ENCODE peak calls at places on chromosomes 6 and 20, in nine cellular contexts. One of them, this sample, is unnamed.
A peak's percentile ranks its signal among the peaks of the same experiment; 100 is the strongest.

GRCh38 chr6:137102050-137102848 is 57.5 kb upstream of the IL20RA start:
- DNase-seq in choroid plexus epithelial cell: no peak
- DNase-seq in NT2/D1: no peak
- DNase-seq in endothelial cell of umbilical vein: no peak
- DNase-seq in CD8-positive, alpha-beta T cell: no peak
- DNase-seq in AG10803: no peak
- DNase-seq in left ventricle myocardium inferior: no peak
- DNase-seq in BE2C: no peak
- DNase-seq in SK-N-MC: no peak
- DNase-seq in this sample: no peak

GRCh38 chr6:79313254-79313653 is 78.8 kb upstream of the HMGN3 start:
- DNase-seq in NT2/D1: no peak
- DNase-seq in SK-N-MC: no peak
- DNase-seq in endothelial cell of umbilical vein: no peak
- DNase-seq in BE2C: no peak
- DNase-seq in AG10803: no peak
- DNase-seq in choroid plexus epithelial cell: no peak
- DNase-seq in left ventricle myocardium inferior: no peak
- DNase-seq in CD8-positive, alpha-beta T cell: no peak
- DNase-seq in this sample: no peak

GRCh38 chr20:41714030-41714429 is 95.9 kb upstream of the CHD6 start:
- DNase-seq in NT2/D1: no peak
- DNase-seq in AG10803: no peak
- DNase-seq in left ventricle myocardium inferior: no peak
- DNase-seq in SK-N-MC: no peak
- DNase-seq in BE2C: no peak
- DNase-seq in choroid plexus epithelial cell: no peak
- DNase-seq in endothelial cell of umbilical vein: no peak
- DNase-seq in CD8-positive, alpha-beta T cell: no peak
- DNase-seq in this sample: no peak

GRCh38 chr6:130872250-130873095 is 45.3 kb downstream of the SMLR1 start:
- DNase-seq in endothelial cell of umbilical vein: peak; percentile 51
- DNase-seq in SK-N-MC: peak; percentile 52
- DNase-seq in BE2C: peak; percentile 66
- DNase-seq in left ventricle myocardium inferior: peak; percentile 64
- DNase-seq in NT2/D1: peak; percentile 39
- DNase-seq in AG10803: peak; percentile 47
- DNase-seq in choroid plexus epithelial cell: peak; percentile 69
- DNase-seq in CD8-positive, alpha-beta T cell: peak; percentile 58
- DNase-seq in this sample: peak; percentile 56

GRCh38 chr20:62702886-62703852 is 5.5 kb upstream of the NTSR1 start:
- DNase-seq in NT2/D1: no peak
- DNase-seq in left ventricle myocardium inferior: no peak
- DNase-seq in CD8-positive, alpha-beta T cell: no peak
- DNase-seq in AG10803: peak; percentile 82
- DNase-seq in choroid plexus epithelial cell: peak; percentile 80
- DNase-seq in SK-N-MC: no peak
- DNase-seq in BE2C: peak; percentile 73
- DNase-seq in endothelial cell of umbilical vein: peak; percentile 92
- DNase-seq in this sample: peak; percentile 85

GRCh38 chr20:40232288-40232687 is 456.7 kb downstream of the MAFB start:
- DNase-seq in BE2C: no peak
- DNase-seq in AG10803: peak; percentile 22
- DNase-seq in endothelial cell of umbilical vein: no peak
- DNase-seq in NT2/D1: no peak
- DNase-seq in SK-N-MC: peak; percentile 99
- DNase-seq in left ventricle myocardium inferior: no peak
- DNase-seq in choroid plexus epithelial cell: peak; percentile 19
- DNase-seq in CD8-positive, alpha-beta T cell: no peak
- DNase-seq in this sample: no peak

GRCh38 chr6:170249817-170250216 is 41.1 kb downstream of the DLL1 start:
- DNase-seq in AG10803: no peak
- DNase-seq in BE2C: no peak
- DNase-seq in NT2/D1: no peak
- DNase-seq in left ventricle myocardium inferior: no peak
- DNase-seq in choroid plexus epithelial cell: no peak
- DNase-seq in SK-N-MC: no peak
- DNase-seq in CD8-positive, alpha-beta T cell: no peak
- DNase-seq in endothelial cell of umbilical vein: no peak
- DNase-seq in this sample: no peak

GRCh38 chr6:18062733-18063132 is 59.7 kb downstream of the NHLRC1 start:
- DNase-seq in endothelial cell of umbilical vein: no peak
- DNase-seq in left ventricle myocardium inferior: no peak
- DNase-seq in NT2/D1: no peak
- DNase-seq in BE2C: no peak
- DNase-seq in choroid plexus epithelial cell: no peak
- DNase-seq in SK-N-MC: no peak
- DNase-seq in CD8-positive, alpha-beta T cell: no peak
- DNase-seq in AG10803: no peak
- DNase-seq in this sample: no peak

GRCh38 chr20:62049342-62050165 is 16.1 kb downstream of the TAF4 start:
- DNase-seq in SK-N-MC: no peak
- DNase-seq in choroid plexus epithelial cell: no peak
- DNase-seq in endothelial cell of umbilical vein: no peak
- DNase-seq in BE2C: no peak
- DNase-seq in left ventricle myocardium inferior: no peak
- DNase-seq in CD8-positive, alpha-beta T cell: no peak
- DNase-seq in NT2/D1: no peak
- DNase-seq in AG10803: no peak
- DNase-seq in this sample: no peak

GRCh38 chr6:437042-437402 is 45.5 kb downstream of the IRF4 start:
- DNase-seq in AG10803: no peak
- DNase-seq in choroid plexus epithelial cell: peak; percentile 29
- DNase-seq in left ventricle myocardium inferior: no peak
- DNase-seq in NT2/D1: no peak
- DNase-seq in CD8-positive, alpha-beta T cell: no peak
- DNase-seq in endothelial cell of umbilical vein: no peak
- DNase-seq in BE2C: no peak
- DNase-seq in SK-N-MC: no peak
- DNase-seq in this sample: peak; percentile 39

GRCh38 chr20:23147964-23148720 is 62.0 kb upstream of the CD93 start:
- DNase-seq in left ventricle myocardium inferior: no peak
- DNase-seq in endothelial cell of umbilical vein: peak; percentile 84
- DNase-seq in BE2C: no peak
- DNase-seq in AG10803: peak; percentile 88
- DNase-seq in choroid plexus epithelial cell: peak; percentile 54
- DNase-seq in SK-N-MC: no peak
- DNase-seq in CD8-positive, alpha-beta T cell: no peak
- DNase-seq in NT2/D1: no peak
- DNase-seq in this sample: peak; percentile 73

GRCh38 chr6:148530394-148530923 is 187.8 kb downstream of the SASH1 start:
- DNase-seq in SK-N-MC: no peak
- DNase-seq in left ventricle myocardium inferior: no peak
- DNase-seq in choroid plexus epithelial cell: peak; percentile 84
- DNase-seq in NT2/D1: peak; percentile 13
- DNase-seq in BE2C: no peak
- DNase-seq in AG10803: peak; percentile 96
- DNase-seq in endothelial cell of umbilical vein: peak; percentile 87
- DNase-seq in CD8-positive, alpha-beta T cell: no peak
- DNase-seq in this sample: peak; percentile 92

GRCh38 chr20:59004763-59005522 is 2.1 kb downstream of the CTSZ start:
- DNase-seq in CD8-positive, alpha-beta T cell: no peak
- DNase-seq in endothelial cell of umbilical vein: peak; percentile 63
- DNase-seq in NT2/D1: no peak
- DNase-seq in left ventricle myocardium inferior: peak; percentile 61
- DNase-seq in AG10803: no peak
- DNase-seq in SK-N-MC: no peak
- DNase-seq in choroid plexus epithelial cell: no peak
- DNase-seq in BE2C: no peak
- DNase-seq in this sample: no peak
- H3K4me3 ChIP-seq in CD8-positive, alpha-beta T cell: peak overlapping the region; percentile 31
- H3K4me3 ChIP-seq in endothelial cell of umbilical vein: peak overlapping the region; percentile 68
- H3K4me3 ChIP-seq in NT2/D1: no peak overlapping the region
- H3K4me3 ChIP-seq in left ventricle myocardium inferior: peak overlapping the region; percentile 96
- H3K4me3 ChIP-seq in AG10803: peak overlapping the region; percentile 85
- H3K4me3 ChIP-seq in SK-N-MC: no peak overlapping the region
- H3K4me3 ChIP-seq in choroid plexus epithelial cell: no peak overlapping the region
- H3K4me3 ChIP-seq in BE2C: no peak overlapping the region
- H3K4me3 ChIP-seq in this sample: no peak overlapping the region

GRCh38 chr6:166950443-166950821 is 5.9 kb downstream of the RNASET2 start:
- DNase-seq in CD8-positive, alpha-beta T cell: no peak
- DNase-seq in NT2/D1: no peak
- DNase-seq in choroid plexus epithelial cell: no peak
- DNase-seq in SK-N-MC: no peak
- DNase-seq in endothelial cell of umbilical vein: no peak
- DNase-seq in BE2C: no peak
- DNase-seq in AG10803: no peak
- DNase-seq in left ventricle myocardium inferior: no peak
- DNase-seq in this sample: no peak
- H3K4me3 ChIP-seq in CD8-positive, alpha-beta T cell: no peak overlapping the region
- H3K4me3 ChIP-seq in NT2/D1: no peak overlapping the region
- H3K4me3 ChIP-seq in choroid plexus epithelial cell: no peak overlapping the region
- H3K4me3 ChIP-seq in SK-N-MC: no peak overlapping the region
- H3K4me3 ChIP-seq in endothelial cell of umbilical vein: no peak overlapping the region
- H3K4me3 ChIP-seq in BE2C: no peak overlapping the region
- H3K4me3 ChIP-seq in AG10803: no peak overlapping the region
- H3K4me3 ChIP-seq in left ventricle myocardium inferior: peak overlapping the region; percentile 56
- H3K4me3 ChIP-seq in this sample: no peak overlapping the region

GRCh38 chr6:41638801-41639555 is 710 bp downstream of the MDFI start:
- DNase-seq in CD8-positive, alpha-beta T cell: no peak
- DNase-seq in left ventricle myocardium inferior: no peak
- DNase-seq in endothelial cell of umbilical vein: peak; percentile 20
- DNase-seq in BE2C: no peak
- DNase-seq in AG10803: no peak
- DNase-seq in choroid plexus epithelial cell: peak; percentile 84
- DNase-seq in SK-N-MC: no peak
- DNase-seq in NT2/D1: no peak
- DNase-seq in this sample: peak; percentile 41
- H3K4me3 ChIP-seq in CD8-positive, alpha-beta T cell: peak overlapping the region; percentile 19
- H3K4me3 ChIP-seq in left ventricle myocardium inferior: peak overlapping the region; percentile 65
- H3K4me3 ChIP-seq in endothelial cell of umbilical vein: peak overlapping the region; percentile 66
- H3K4me3 ChIP-seq in BE2C: peak overlapping the region; percentile 60
- H3K4me3 ChIP-seq in AG10803: no peak overlapping the region
- H3K4me3 ChIP-seq in choroid plexus epithelial cell: peak overlapping the region; percentile 77
- H3K4me3 ChIP-seq in SK-N-MC: peak overlapping the region; percentile 92
- H3K4me3 ChIP-seq in NT2/D1: peak overlapping the region; percentile 80
- H3K4me3 ChIP-seq in this sample: peak overlapping the region; percentile 68

GRCh38 chr6:121439456-121440250 is 4.2 kb downstream of the GJA1 start:
- DNase-seq in choroid plexus epithelial cell: no peak
- DNase-seq in CD8-positive, alpha-beta T cell: no peak
- DNase-seq in endothelial cell of umbilical vein: peak; percentile 52
- DNase-seq in SK-N-MC: no peak
- DNase-seq in BE2C: no peak
- DNase-seq in NT2/D1: no peak
- DNase-seq in AG10803: no peak
- DNase-seq in left ventricle myocardium inferior: no peak
- DNase-seq in this sample: no peak

GRCh38 chr6:121437861-121438651 is 2.6 kb downstream of the GJA1 start:
- DNase-seq in SK-N-MC: no peak
- DNase-seq in AG10803: peak; percentile 42
- DNase-seq in endothelial cell of umbilical vein: peak; percentile 74
- DNase-seq in left ventricle myocardium inferior: peak; percentile 28
- DNase-seq in choroid plexus epithelial cell: peak; percentile 63
- DNase-seq in BE2C: no peak
- DNase-seq in CD8-positive, alpha-beta T cell: no peak
- DNase-seq in NT2/D1: peak; percentile 72
- DNase-seq in this sample: peak; percentile 60

GRCh38 chr6:121442591-121442990 is 7.1 kb downstream of the GJA1 start:
- DNase-seq in choroid plexus epithelial cell: no peak
- DNase-seq in left ventricle myocardium inferior: no peak
- DNase-seq in SK-N-MC: no peak
- DNase-seq in BE2C: no peak
- DNase-seq in NT2/D1: no peak
- DNase-seq in CD8-positive, alpha-beta T cell: no peak
- DNase-seq in AG10803: no peak
- DNase-seq in endothelial cell of umbilical vein: peak; percentile 51
- DNase-seq in this sample: no peak

GRCh38 chr6:121443953-121444590 is 8.6 kb downstream of the GJA1 start:
- DNase-seq in left ventricle myocardium inferior: no peak
- DNase-seq in choroid plexus epithelial cell: no peak
- DNase-seq in AG10803: peak; percentile 17
- DNase-seq in BE2C: no peak
- DNase-seq in SK-N-MC: no peak
- DNase-seq in endothelial cell of umbilical vein: peak; percentile 70
- DNase-seq in CD8-positive, alpha-beta T cell: no peak
- DNase-seq in NT2/D1: no peak
- DNase-seq in this sample: peak; percentile 41

DNA sequence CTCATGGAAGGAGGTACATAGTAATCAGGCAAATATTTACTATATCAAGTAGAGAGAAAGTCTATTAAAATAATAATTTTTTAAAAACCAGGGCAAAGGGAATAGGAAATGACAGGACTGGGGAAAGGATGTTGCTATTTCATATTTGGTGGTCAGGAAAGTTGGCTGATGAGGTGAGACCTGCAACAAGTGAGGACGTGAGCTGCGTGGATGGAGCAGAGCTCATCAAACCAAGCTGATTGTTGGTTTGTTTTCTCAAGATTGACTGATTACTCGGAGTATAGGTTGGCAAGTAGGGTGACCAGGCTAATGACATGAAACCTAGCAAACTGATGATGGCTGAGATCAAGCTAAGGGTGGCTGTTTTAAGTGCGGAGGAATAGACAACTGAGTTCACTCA is 6.0 kb downstream of the GJA1 start:
- DNase-seq in left ventricle myocardium inferior: no peak
- DNase-seq in AG10803: no peak
- DNase-seq in BE2C: no peak
- DNase-seq in CD8-positive, alpha-beta T cell: no peak
- DNase-seq in endothelial cell of umbilical vein: peak; percentile 42
- DNase-seq in choroid plexus epithelial cell: no peak
- DNase-seq in NT2/D1: no peak
- DNase-seq in SK-N-MC: no peak
- DNase-seq in this sample: no peak
- H3K4me3 ChIP-seq in left ventricle myocardium inferior: peak overlapping the region; percentile 80
- H3K4me3 ChIP-seq in AG10803: no peak overlapping the region
- H3K4me3 ChIP-seq in BE2C: no peak overlapping the region
- H3K4me3 ChIP-seq in CD8-positive, alpha-beta T cell: no peak overlapping the region
- H3K4me3 ChIP-seq in endothelial cell of umbilical vein: no peak overlapping the region
- H3K4me3 ChIP-seq in choroid plexus epithelial cell: no peak overlapping the region
- H3K4me3 ChIP-seq in NT2/D1: no peak overlapping the region
- H3K4me3 ChIP-seq in SK-N-MC: no peak overlapping the region
- H3K4me3 ChIP-seq in this sample: no peak overlapping the region

GRCh38 chr6:142884214-142885035 is 60.6 kb downstream of the HIVEP2 start:
- DNase-seq in AG10803: no peak
- DNase-seq in NT2/D1: no peak
- DNase-seq in choroid plexus epithelial cell: no peak
- DNase-seq in left ventricle myocardium inferior: no peak
- DNase-seq in endothelial cell of umbilical vein: no peak
- DNase-seq in BE2C: no peak
- DNase-seq in CD8-positive, alpha-beta T cell: no peak
- DNase-seq in SK-N-MC: no peak
- DNase-seq in this sample: no peak
- H3K4me3 ChIP-seq in AG10803: peak overlapping the region; percentile 52
- H3K4me3 ChIP-seq in NT2/D1: no peak overlapping the region
- H3K4me3 ChIP-seq in choroid plexus epithelial cell: peak overlapping the region; percentile 53
- H3K4me3 ChIP-seq in left ventricle myocardium inferior: peak overlapping the region; percentile 61
- H3K4me3 ChIP-seq in endothelial cell of umbilical vein: no peak overlapping the region
- H3K4me3 ChIP-seq in BE2C: no peak overlapping the region
- H3K4me3 ChIP-seq in CD8-positive, alpha-beta T cell: peak overlapping the region; percentile 33
- H3K4me3 ChIP-seq in SK-N-MC: no peak overlapping the region
- H3K4me3 ChIP-seq in this sample: peak overlapping the region; percentile 45

DNA sequence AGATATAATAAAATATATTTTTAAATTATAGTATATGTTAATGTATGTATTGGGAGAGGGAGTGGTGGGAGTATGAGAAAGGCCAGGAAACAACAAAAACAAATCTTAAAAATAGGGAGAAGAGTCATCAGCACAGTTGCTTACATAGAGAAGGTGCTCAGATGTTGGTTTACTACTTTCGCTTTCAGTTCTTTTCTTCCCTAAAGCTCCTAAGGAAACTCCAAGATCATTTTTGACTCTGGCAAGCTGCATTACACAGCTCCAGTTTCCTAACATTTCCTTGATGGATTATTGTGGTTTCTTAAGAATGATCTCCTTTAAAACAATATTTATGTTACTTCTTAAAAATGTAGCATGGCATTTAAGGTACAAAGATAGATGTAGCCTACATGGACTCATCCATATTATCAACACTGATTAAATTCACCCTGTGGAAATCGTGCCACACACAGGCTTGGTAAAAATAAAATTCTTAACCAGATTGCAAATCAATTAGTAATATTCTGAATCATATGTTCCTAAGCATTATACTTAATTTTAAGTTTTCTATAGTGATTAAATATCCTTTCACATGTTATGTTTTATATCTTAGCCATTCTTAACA is 118.0 kb upstream of the MAN1A1 start:
- DNase-seq in endothelial cell of umbilical vein: no peak
- DNase-seq in SK-N-MC: no peak
- DNase-seq in choroid plexus epithelial cell: peak; percentile 51
- DNase-seq in CD8-positive, alpha-beta T cell: no peak
- DNase-seq in BE2C: no peak
- DNase-seq in AG10803: peak; percentile 42
- DNase-seq in NT2/D1: no peak
- DNase-seq in left ventricle myocardium inferior: no peak
- DNase-seq in this sample: no peak
- H3K4me3 ChIP-seq in endothelial cell of umbilical vein: no peak overlapping the region
- H3K4me3 ChIP-seq in SK-N-MC: no peak overlapping the region
- H3K4me3 ChIP-seq in choroid plexus epithelial cell: no peak overlapping the region
- H3K4me3 ChIP-seq in CD8-positive, alpha-beta T cell: no peak overlapping the region
- H3K4me3 ChIP-seq in BE2C: no peak overlapping the region
- H3K4me3 ChIP-seq in AG10803: peak overlapping the region; percentile 35
- H3K4me3 ChIP-seq in NT2/D1: no peak overlapping the region
- H3K4me3 ChIP-seq in left ventricle myocardium inferior: peak overlapping the region; percentile 41
- H3K4me3 ChIP-seq in this sample: no peak overlapping the region